ENCODE peak calls at places on chromosomes 12 and 14, in six cellular contexts. M is astrocyte, N is psoas muscle, K is foreskin fibroblast, E is cardiac muscle cell, U is AG10803. X is an unnamed sample.

GRCh38 chr14:85579957-85580356 is 50.0 kb downstream of the FLRT2 start:
- DNase-seq in U (peak; percentile 60), M (peak; percentile 45), K (no peak), N (no peak), E (no peak), X (no peak)

GRCh38 chr12:117069126-117069788 is 30.0 kb downstream of the TESC start:
- DNase-seq in K (no peak), E (no peak), U (no peak), N (no peak), M (no peak), X (no peak)

GRCh38 chr14:79627058-79627457 is 584.2 kb downstream of the DIO2 start:
- DNase-seq in M (no peak), K (no peak), E (no peak), N (no peak), U (no peak), X (no peak)

GRCh38 chr14:34303811-34304210 is 158.2 kb downstream of the SPTSSA start:
- DNase-seq in K (no peak), U (no peak), M (no peak), E (no peak), N (no peak), X (no peak)

GRCh38 chr14:28297559-28297958 is 469.0 kb upstream of the FOXG1 start:
- DNase-seq in K (peak; percentile 9), M (peak; percentile 58), E (peak; percentile 43), U (no peak), N (no peak), X (no peak)

GRCh38 chr12:21248679-21249078 is 86.0 kb downstream of the SLCO1A2 start:
- DNase-seq in M (no peak), K (peak; percentile 1), U (peak; percentile 1), E (peak; percentile 2), N (no peak), X (no peak)

GRCh38 chr12:8943565-8944186 is 5.8 kb downstream of the M6PR start:
- DNase-seq in E (no peak), N (no peak), U (no peak), M (no peak), K (no peak), X (no peak)

GRCh38 chr14:28771168-28771567 is 4.6 kb downstream of the FOXG1 start:
- DNase-seq in M (no peak), U (no peak), K (no peak), N (no peak), E (no peak), X (no peak)

GRCh38 chr12:85425926-85426325 is 145.9 kb downstream of the ALX1 start:
- DNase-seq in N (no peak), E (no peak), M (no peak), U (no peak), K (no peak), X (no peak)

GRCh38 chr12:25764892-25765291 is 193.6 kb upstream of the RASSF8 start:
- DNase-seq in K (peak; percentile 55), U (peak; percentile 40), M (peak; percentile 44), N (no peak), E (peak; percentile 65), X (no peak)

GRCh38 chr14:69701269-69701668 is 65.7 kb upstream of the SRSF5 start:
- DNase-seq in K (no peak), E (no peak), N (no peak), M (no peak), U (no peak), X (no peak)

GRCh38 chr12:28872654-28873268 is 276.3 kb upstream of the FAR2 start:
- DNase-seq in N (no peak), K (peak; percentile 81), U (peak; percentile 65), M (peak; percentile 44), E (peak; percentile 86), X (peak; percentile 19)

GRCh38 chr14:89251066-89251465 is 166.0 kb downstream of the FOXN3 start:
- DNase-seq in U (peak; percentile 5), K (no peak), N (no peak), M (peak; percentile 50), E (peak; percentile 12), X (no peak)

GRCh38 chr14:74240794-74241610 is 1.8 kb downstream of the VSX2 start:
- DNase-seq in U (no peak), E (no peak), M (no peak), N (no peak), K (peak; percentile 41), X (no peak)

GRCh38 chr14:54538055-54538454 is 28.3 kb downstream of the CGRRF1 start:
- DNase-seq in K (no peak), E (no peak), M (no peak), U (no peak), N (no peak), X (no peak)

GRCh38 chr12:111448266-111448830 is 42.6 kb downstream of the SH2B3 start:
- DNase-seq in U (no peak), M (no peak), K (peak; percentile 28), E (no peak), N (no peak), X (no peak)

GRCh38 chr12:55057466-55057865 is 37.7 kb downstream of the NEUROD4 start:
- DNase-seq in E (no peak), M (no peak), U (no peak), N (no peak), K (no peak), X (no peak)

GRCh38 chr12:11902525-11902875 is 168.2 kb upstream of the BCL2L14 start:
- DNase-seq in U (no peak), E (no peak), K (no peak), M (no peak), N (no peak), X (no peak)

GRCh38 chr12:124466200-124467128 is 100.9 kb downstream of the NCOR2 start:
- DNase-seq in M (peak; percentile 24), E (peak; percentile 91), N (peak; percentile 75), K (no peak), U (no peak), X (no peak)

GRCh38 chr14:22928237-22929103 is 706 bp downstream of the PRMT5 start:
- DNase-seq in N (no peak), E (no peak), M (no peak), K (peak; percentile 37), U (no peak), X (no peak)

GRCh38 chr14:104086661-104087461 is 1.4 kb downstream of the ASPG start:
- DNase-seq in U (no peak), E (no peak), N (no peak), M (no peak), K (no peak), X (no peak)

GRCh38 chr14:104879201-104879982 is 14.3 kb downstream of the CEP170B start:
- DNase-seq in N (peak; percentile 9), E (no peak), U (no peak), K (no peak), M (no peak), X (no peak)

GRCh38 chr12:12560587-12561304 is 1.9 kb downstream of the DUSP16 start:
- DNase-seq in E (peak; percentile 76), N (no peak), K (peak; percentile 58), M (peak; percentile 81), U (peak; percentile 58), X (peak; percentile 73)

GRCh38 chr12:42483534-42483857 is 106.0 kb downstream of the PRICKLE1 start:
- DNase-seq in E (no peak), M (no peak), N (no peak), U (no peak), K (peak; percentile 70), X (no peak)

GRCh38 chr12:110223777-110224378 is 57.2 kb upstream of the ATP2A2 start:
- DNase-seq in U (no peak), E (peak; percentile 27), K (peak; percentile 70), N (no peak), M (peak; percentile 78), X (no peak)

GRCh38 chr12:105449406-105449805 is 118.9 kb downstream of the C12orf75 start:
- DNase-seq in U (no peak), M (peak; percentile 47), E (no peak), K (no peak), N (no peak), X (no peak)

GRCh38 chr12:95838125-95838524 is 20.6 kb upstream of the SNRPF start:
- DNase-seq in N (peak; percentile 40), K (peak; percentile 98), U (peak; percentile 83), M (peak; percentile 49), E (peak; percentile 78), X (no peak)

GRCh38 chr14:104970231-104971068 is 7.7 kb downstream of the AHNAK2 start:
- DNase-seq in K (peak; percentile 91), E (peak; percentile 77), M (peak; percentile 86), N (peak; percentile 85), U (peak; percentile 92), X (no peak)

DNA sequence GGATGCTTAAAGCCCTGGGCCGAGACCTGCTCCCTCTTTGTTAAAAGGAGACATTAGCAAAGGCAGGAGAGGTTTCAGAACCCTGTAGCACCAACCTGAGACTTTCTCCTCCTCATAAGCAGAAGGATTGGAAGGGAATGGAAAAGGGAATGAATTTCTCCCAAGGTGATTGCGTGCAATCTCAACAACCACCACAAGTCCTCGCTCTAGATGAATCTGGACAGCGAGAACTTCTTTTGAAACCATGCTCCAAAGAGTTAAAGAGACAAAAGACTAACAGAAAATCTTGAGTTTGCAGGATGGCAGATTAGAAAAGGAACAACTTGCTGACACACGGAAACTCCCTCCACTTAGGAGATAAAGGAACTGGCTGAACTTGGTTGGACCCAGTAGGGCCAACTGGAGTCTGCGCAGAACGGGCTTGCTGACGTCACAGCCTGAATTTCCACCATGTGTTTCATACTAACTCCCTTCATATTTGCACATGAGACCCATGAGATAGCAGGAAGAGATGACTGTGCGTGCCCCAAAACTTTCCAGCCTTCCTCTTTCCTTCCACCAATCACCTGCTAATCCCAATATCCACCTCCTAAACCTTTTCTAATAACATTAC is 137.0 kb downstream of the PTPN11 start:
- DNase-seq in K (no peak), M (no peak), N (no peak), E (no peak), U (no peak), X (no peak)
- TF ChIP-seq CTCF in K (no peak), M (no peak), N (no peak), E (no peak), U (no peak), X (no peak)

GRCh38 chr12:76360316-76360715 is 12.1 kb upstream of the BBS10 start:
- DNase-seq in E (no peak), M (no peak), U (no peak), K (no peak), N (no peak), X (no peak)
- H3K4me3 ChIP-seq in E (no peak overlapping the region), M (no peak overlapping the region), U (no peak overlapping the region), K (no peak overlapping the region), N (no peak overlapping the region), X (no peak overlapping the region)

DNA sequence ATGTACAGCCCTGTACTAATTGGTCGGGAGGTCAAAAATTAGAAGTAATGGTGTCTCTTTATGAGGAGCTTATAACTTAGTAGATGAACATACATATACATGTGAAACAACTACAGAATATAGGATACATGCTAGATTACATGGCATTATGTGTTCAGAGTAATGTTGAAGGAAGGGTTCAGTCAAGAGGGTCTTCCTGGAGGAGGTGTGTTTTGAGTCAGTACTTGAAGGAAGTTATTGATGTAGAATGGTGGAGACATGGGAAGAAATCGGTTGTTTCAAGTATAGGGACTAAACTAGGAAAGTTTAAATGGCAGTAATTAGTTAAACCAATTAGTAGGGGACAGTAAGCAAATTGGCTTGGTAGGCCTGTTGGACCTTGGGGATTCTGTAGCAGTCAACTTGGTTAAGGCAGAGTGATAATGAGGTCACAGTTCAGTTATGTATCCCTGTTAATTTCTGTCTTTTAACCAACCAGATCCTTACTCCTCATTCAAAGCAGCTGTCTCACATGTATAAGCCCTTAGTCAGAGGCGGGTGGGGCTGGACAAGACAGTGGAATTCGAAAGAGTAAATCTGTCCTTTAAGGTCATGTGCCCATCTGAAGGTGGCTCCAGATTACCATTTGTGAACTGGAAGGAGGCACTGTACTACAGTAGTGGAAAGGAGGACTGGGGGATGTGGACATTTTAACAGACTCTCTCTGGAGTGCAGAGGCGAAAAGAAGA is 3.5 kb upstream of the ANKRD52 start:
- DNase-seq in K (peak; percentile 90), U (peak; percentile 93), M (peak; percentile 69), E (peak; percentile 27), N (no peak), X (peak; percentile 85)
- TF ChIP-seq CTCF in K (no peak), U (no peak), M (no peak), E (no peak), N (no peak), X (no peak)

GRCh38 chr12:30117483-30117882 is 333.7 kb upstream of the TMTC1 start:
- DNase-seq in K (no peak), E (no peak), N (no peak), U (no peak), M (no peak), X (no peak)
- H3K4me3 ChIP-seq in K (no peak overlapping the region), E (no peak overlapping the region), N (no peak overlapping the region), U (no peak overlapping the region), M (no peak overlapping the region), X (no peak overlapping the region)

X was measured in epithelial cell of proximal tubule.